ENCODE peak calls at places on chromosomes 12 and 14, in four cellular contexts. U is K562, J is IMR-90, X is GM12878. D is an unnamed sample.

GRCh38 chr12:118625050-118625675 is 248.8 kb downstream of the SUDS3 start:
- DNase-seq in X (no peak), J (no peak), U (peak; percentile 17), D (no peak)

GRCh38 chr12:95898081-95898480 is 39.3 kb downstream of the SNRPF start:
- DNase-seq in U (no peak), X (no peak), J (no peak), D (no peak)

GRCh38 chr12:121804417-121805111 is 755 bp downstream of the SETD1B start:
- DNase-seq in X (no peak), J (no peak), U (no peak), D (peak; percentile 39)

GRCh38 chr12:65123435-65124063 is 2.4 kb upstream of the WIF1 start:
- DNase-seq in X (peak; percentile 8), J (peak; percentile 37), U (no peak), D (peak; percentile 40)

GRCh38 chr14:92646952-92647461 is 101.4 kb downstream of the LGMN start:
- DNase-seq in U (no peak), X (no peak), J (peak; percentile 94), D (peak; percentile 31)

GRCh38 chr14:56085471-56085870 is 32.7 kb upstream of the PELI2 start:
- DNase-seq in U (no peak), J (no peak), X (no peak), D (no peak)

GRCh38 chr12:113852273-113852672 is 113.9 kb downstream of the RBM19 start:
- DNase-seq in U (no peak), J (no peak), X (no peak), D (no peak)

GRCh38 chr12:107495604-107496003 is 190.0 kb upstream of the PWP1 start:
- DNase-seq in X (no peak), J (no peak), U (no peak), D (no peak)

GRCh38 chr12:103166949-103167348 is 209.5 kb downstream of the ASCL1 start:
- DNase-seq in J (no peak), U (no peak), X (no peak), D (no peak)

GRCh38 chr12:78519422-78519821 is 345.2 kb upstream of the SYT1 start:
- DNase-seq in U (no peak), X (no peak), J (no peak), D (no peak)

GRCh38 chr14:53608369-53608768 is 348.3 kb downstream of the BMP4 start:
- DNase-seq in J (no peak), U (no peak), X (no peak), D (no peak)

GRCh38 chr14:24849471-24849870 is 200.5 kb downstream of the STXBP6 start:
- DNase-seq in J (peak; percentile 75), X (no peak), U (no peak), D (no peak)

GRCh38 chr14:73240816-73241480 is 3.6 kb downstream of the PAPLN start:
- DNase-seq in U (no peak), J (no peak), X (no peak), D (no peak)

GRCh38 chr12:52295663-52296062 is 4.3 kb upstream of the KRT81 start:
- DNase-seq in J (no peak), X (no peak), U (no peak), D (no peak)

GRCh38 chr12:108640802-108641445 is 7.2 kb upstream of the SELPLG start:
- DNase-seq in X (no peak), U (peak; percentile 65), J (peak; percentile 59), D (no peak)

GRCh38 chr12:41364211-41364610 is 176.1 kb downstream of the PDZRN4 start:
- DNase-seq in J (no peak), X (no peak), U (no peak), D (no peak)

GRCh38 chr12:3200032-3200617 is 122.9 kb downstream of the TSPAN9 start:
- DNase-seq in J (peak; percentile 65), X (no peak), U (no peak), D (peak; percentile 69)

GRCh38 chr12:2190896-2191533 is 138.2 kb downstream of the CACNA1C start:
- DNase-seq in J (no peak), X (no peak), U (no peak), D (no peak)

GRCh38 chr14:100384277-100384676 is 61.1 kb downstream of the SLC25A47 start:
- DNase-seq in U (no peak), X (no peak), J (no peak), D (no peak)

GRCh38 chr12:86226481-86226880 is 29.7 kb downstream of the MGAT4C start:
- DNase-seq in U (no peak), J (no peak), X (no peak), D (no peak)

GRCh38 chr14:103801459-103801858 is 45.9 kb downstream of the PPP1R13B start:
- DNase-seq in J (peak; percentile 79), U (no peak), X (no peak), D (no peak)

GRCh38 chr14:77088219-77088618 is 9.8 kb upstream of the CIPC start:
- DNase-seq in J (no peak), U (no peak), X (no peak), D (no peak)

GRCh38 chr12:65720739-65721138 is 103.5 kb upstream of the HMGA2 start:
- DNase-seq in U (no peak), X (no peak), J (no peak), D (no peak)

GRCh38 chr12:119153477-119154434 is 25.0 kb upstream of the HSPB8 start:
- DNase-seq in J (peak; percentile 17), U (peak; percentile 87), X (no peak), D (peak; percentile 30)

GRCh38 chr14:92325835-92326234 is 2.9 kb downstream of the SLC24A4 start:
- DNase-seq in J (no peak), X (no peak), U (no peak), D (no peak)

GRCh38 chr12:27705263-27705662 is 5.4 kb upstream of the MRPS35 start:
- DNase-seq in J (no peak), U (no peak), X (no peak), D (no peak)

GRCh38 chr14:75470238-75470797 is 42.5 kb downstream of the JDP2 start:
- DNase-seq in U (no peak), X (no peak), J (no peak), D (no peak)

GRCh38 chr12:121916719-121917118 is 1.7 kb upstream of the CFAP251 start:
- DNase-seq in J (peak; percentile 67), U (no peak), X (no peak), D (peak; percentile 22)

GRCh38 chr14:20524027-20524426 is 18.7 kb downstream of the RNASE10 start:
- DNase-seq in X (no peak), J (no peak), U (no peak), D (no peak)

GRCh38 chr12:60616400-60616799 is 1020.6 kb downstream of the SLC16A7 start:
- DNase-seq in U (no peak), X (no peak), J (no peak), D (no peak)

GRCh38 chr12:2794261-2794735 is 472 bp upstream of the FKBP4 start:
- DNase-seq in X (no peak), U (no peak), J (no peak), D (no peak)

GRCh38 chr14:105421723-105422615 is 2.3 kb downstream of the MTA1 start:
- DNase-seq in X (no peak), J (no peak), U (no peak), D (no peak)

GRCh38 chr12:127063339-127064090 is 1203.5 kb upstream of the TMEM132C start:
- DNase-seq in J (no peak), X (no peak), U (no peak), D (no peak)

GRCh38 chr12:26298785-26299621 is 103.6 kb downstream of the SSPN start:
- DNase-seq in U (peak; percentile 21), J (peak; percentile 83), X (peak; percentile 91), D (peak; percentile 80)

DNA sequence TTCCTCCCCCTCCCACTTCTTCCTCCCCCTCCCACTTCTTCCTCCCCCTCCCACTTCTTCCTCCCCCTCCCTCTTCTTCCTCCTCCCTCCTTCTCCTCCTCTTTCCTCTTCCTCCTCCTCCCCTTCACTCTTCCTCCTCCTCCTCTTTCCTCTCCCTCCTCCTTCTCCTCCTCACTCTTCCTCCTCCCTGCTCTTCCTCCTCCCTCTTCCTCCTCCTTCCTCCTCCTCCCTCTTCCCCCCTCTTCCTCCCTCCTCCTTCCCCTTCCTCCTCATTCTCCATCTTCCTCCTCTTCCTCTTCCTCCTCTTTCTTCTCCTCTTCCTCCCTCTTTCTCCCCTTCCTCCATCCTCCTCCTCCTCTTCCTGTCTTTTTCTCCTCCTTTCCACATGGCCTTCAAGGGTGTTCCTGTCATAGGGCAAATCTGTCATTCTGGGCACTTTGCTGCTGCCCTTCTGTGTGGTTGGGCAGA is 111.4 kb downstream of the PHETA1 start:
- DNase-seq in U (no peak), X (no peak), J (no peak), D (no peak)
- H3K4me3 ChIP-seq in U (no peak overlapping the region), X (no peak overlapping the region), J (no peak overlapping the region), D (no peak overlapping the region)

GRCh38 chr12:116687888-116688287 is 50.0 kb downstream of the SPRING1 start:
- DNase-seq in J (no peak), X (no peak), U (peak; percentile 67), D (peak; percentile 28)
- TF ChIP-seq FOS in J (no peak), X (no peak), U (no peak), D (no peak)

DNA sequence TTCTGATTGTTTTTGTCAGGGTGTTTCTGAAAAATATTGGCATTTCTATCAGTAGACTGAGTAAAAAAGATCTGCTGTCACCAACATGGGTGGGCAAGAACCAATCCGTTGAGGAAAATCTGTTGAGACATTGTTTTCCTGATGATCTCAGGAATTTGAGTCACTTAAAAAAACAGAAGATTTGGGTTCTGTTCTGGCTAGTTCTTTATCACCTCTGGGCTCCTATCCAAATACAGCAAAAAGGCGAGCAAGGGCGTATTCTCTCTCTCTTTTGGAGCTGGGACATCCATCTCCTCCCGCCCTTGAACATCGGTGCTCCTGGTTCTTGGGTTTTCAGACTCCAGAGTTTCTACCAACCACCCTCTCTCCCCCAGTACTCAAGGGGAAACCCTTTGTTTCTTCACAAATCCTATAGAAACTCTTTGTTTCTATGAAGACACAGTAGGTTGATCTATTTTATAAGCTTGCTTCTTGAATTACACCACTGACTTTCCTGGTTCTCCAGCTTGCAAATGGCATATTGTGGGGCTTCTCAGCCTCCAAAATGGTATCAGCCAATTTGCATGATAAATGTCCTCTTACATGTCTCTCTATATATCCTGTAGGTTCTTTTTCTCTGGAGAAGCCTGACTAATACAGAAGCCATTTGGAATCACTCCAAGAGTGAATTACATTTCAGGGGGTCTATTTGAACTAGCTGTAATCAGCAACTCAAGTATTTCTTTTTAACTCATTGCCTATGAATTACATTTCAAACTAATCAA is 263.9 kb upstream of the TMTC1 start:
- DNase-seq in U (no peak), J (peak; percentile 52), X (no peak), D (peak; percentile 79)
- H3K4me3 ChIP-seq in U (no peak overlapping the region), J (no peak overlapping the region), X (no peak overlapping the region), D (no peak overlapping the region)

DNA sequence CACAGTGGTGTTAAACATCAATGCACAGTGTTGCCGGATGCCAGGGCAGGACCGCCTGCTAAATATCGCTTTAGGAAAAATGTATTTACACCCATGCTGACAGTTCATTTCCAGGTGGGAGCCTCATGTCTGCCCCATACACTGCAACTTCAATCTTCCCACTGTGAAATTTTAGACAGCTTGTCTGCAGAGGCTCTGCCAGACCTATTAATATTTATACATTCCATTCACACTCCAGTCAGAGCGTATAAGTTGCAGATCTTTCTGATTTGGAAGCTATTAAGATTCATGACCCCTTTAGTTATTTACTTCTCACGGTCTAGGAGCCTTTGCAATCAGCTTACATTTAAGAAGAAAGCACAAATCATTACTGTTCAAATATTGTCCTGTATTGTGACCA is 357.4 kb downstream of the ATP23 start:
- DNase-seq in X (no peak), U (no peak), J (no peak), D (no peak)
- TF ChIP-seq FOS in X (no peak), U (no peak), J (no peak), D (no peak)

GRCh38 chr14:93958567-93959238 is 17.7 kb downstream of the ASB2 start:
- DNase-seq in J (no peak), U (no peak), X (no peak), D (no peak)
- H3K4me3 ChIP-seq in J (no peak overlapping the region), U (no peak overlapping the region), X (peak overlapping the region; percentile 11), D (no peak overlapping the region)

GRCh38 chr14:59126714-59127436 is 61.6 kb upstream of the DAAM1 start:
- DNase-seq in J (peak; percentile 64), X (no peak), U (peak; percentile 56), D (peak; percentile 64)
- TF ChIP-seq FOS in J (no peak), X (no peak), U (no peak), D (no peak)

GRCh38 chr12:111409403-111410228 is 3.9 kb downstream of the SH2B3 start:
- DNase-seq in J (peak; percentile 67), U (peak; percentile 75), X (no peak), D (peak; percentile 84)
- H3K4me3 ChIP-seq in J (no peak overlapping the region), U (peak overlapping the region; percentile 93), X (peak overlapping the region; percentile 96), D (peak overlapping the region; percentile 83)